ENCODE peak calls at places on chromosome 11, in six cellular contexts. One of them, this sample, is unnamed.

GRCh38 chr11:66113132-66113856 is 43.2 kb downstream of the PACS1 start:
- DNase-seq in HepG2: peak; percentile 53
- DNase-seq in GM12892: no peak
- DNase-seq in H1: no peak
- DNase-seq in K562: no peak
- DNase-seq in SK-N-SH: no peak
- DNase-seq in this sample: no peak

GRCh38 chr11:123407996-123408597 is 22.0 kb upstream of the GRAMD1B start:
- DNase-seq in HepG2: no peak
- DNase-seq in H1: no peak
- DNase-seq in K562: no peak
- DNase-seq in SK-N-SH: no peak
- DNase-seq in GM12892: no peak
- DNase-seq in this sample: no peak

GRCh38 chr11:55172734-55173415 is 89.1 kb upstream of the TRIM48 start:
- DNase-seq in HepG2: no peak
- DNase-seq in GM12892: no peak
- DNase-seq in H1: no peak
- DNase-seq in SK-N-SH: no peak
- DNase-seq in K562: no peak
- DNase-seq in this sample: no peak

GRCh38 chr11:2419638-2420501 is 19.3 kb downstream of the TSSC4 start:
- DNase-seq in HepG2: peak; percentile 66
- DNase-seq in SK-N-SH: peak; percentile 89
- DNase-seq in H1: peak; percentile 84
- DNase-seq in GM12892: peak; percentile 85
- DNase-seq in K562: peak; percentile 84
- DNase-seq in this sample: peak; percentile 87

GRCh38 chr11:95082576-95083001 is 7.1 kb upstream of the ENDOD1 start:
- DNase-seq in K562: no peak
- DNase-seq in SK-N-SH: no peak
- DNase-seq in H1: no peak
- DNase-seq in HepG2: no peak
- DNase-seq in GM12892: no peak
- DNase-seq in this sample: no peak

GRCh38 chr11:10498426-10499250 is 42.3 kb downstream of the RNF141 start:
- DNase-seq in K562: no peak
- DNase-seq in H1: peak; percentile 45
- DNase-seq in SK-N-SH: no peak
- DNase-seq in GM12892: no peak
- DNase-seq in HepG2: no peak
- DNase-seq in this sample: no peak

GRCh38 chr11:63769719-63770443 is 1.3 kb upstream of the ZFTA start:
- DNase-seq in SK-N-SH: no peak
- DNase-seq in K562: no peak
- DNase-seq in H1: peak; percentile 67
- DNase-seq in GM12892: no peak
- DNase-seq in HepG2: no peak
- DNase-seq in this sample: no peak

GRCh38 chr11:93089474-93090102 is 108.2 kb downstream of the SLC36A4 start:
- DNase-seq in HepG2: peak; percentile 17
- DNase-seq in SK-N-SH: no peak
- DNase-seq in K562: peak; percentile 8
- DNase-seq in GM12892: no peak
- DNase-seq in H1: no peak
- DNase-seq in this sample: no peak

GRCh38 chr11:4808476-4808875 is 4.3 kb upstream of the OR52R1 start:
- DNase-seq in HepG2: no peak
- DNase-seq in SK-N-SH: no peak
- DNase-seq in H1: no peak
- DNase-seq in GM12892: no peak
- DNase-seq in K562: no peak
- DNase-seq in this sample: no peak

GRCh38 chr11:1150769-1151365 is 6.9 kb upstream of the MUC5AC start:
- DNase-seq in K562: no peak
- DNase-seq in H1: no peak
- DNase-seq in HepG2: no peak
- DNase-seq in SK-N-SH: no peak
- DNase-seq in GM12892: no peak
- DNase-seq in this sample: no peak

GRCh38 chr11:73218106-73218829 is at the start of gene P2RY2:
- DNase-seq in GM12892: no peak
- DNase-seq in K562: no peak
- DNase-seq in H1: peak; percentile 91
- DNase-seq in HepG2: peak; percentile 53
- DNase-seq in SK-N-SH: peak; percentile 86
- DNase-seq in this sample: peak; percentile 54

GRCh38 chr11:10409207-10409661 is 45.8 kb upstream of the AMPD3 start:
- DNase-seq in H1: no peak
- DNase-seq in K562: no peak
- DNase-seq in HepG2: peak; percentile 8
- DNase-seq in GM12892: no peak
- DNase-seq in SK-N-SH: no peak
- DNase-seq in this sample: no peak

GRCh38 chr11:46657186-46657585 is 39.8 kb downstream of the ATG13 start:
- DNase-seq in GM12892: no peak
- DNase-seq in SK-N-SH: no peak
- DNase-seq in H1: no peak
- DNase-seq in K562: no peak
- DNase-seq in HepG2: no peak
- DNase-seq in this sample: no peak

GRCh38 chr11:30914143-30914762 is 328.1 kb upstream of the MPPED2 start:
- DNase-seq in HepG2: peak; percentile 16
- DNase-seq in SK-N-SH: peak; percentile 62
- DNase-seq in K562: peak; percentile 6
- DNase-seq in GM12892: peak; percentile 1
- DNase-seq in H1: peak; percentile 69
- DNase-seq in this sample: no peak

GRCh38 chr11:113778111-113778910 is 1.3 kb upstream of the CLDN25 start:
- DNase-seq in H1: no peak
- DNase-seq in HepG2: peak; percentile 40
- DNase-seq in SK-N-SH: peak; percentile 58
- DNase-seq in GM12892: no peak
- DNase-seq in K562: no peak
- DNase-seq in this sample: no peak

GRCh38 chr11:72641900-72642814 is 32.1 kb downstream of the PDE2A start:
- DNase-seq in HepG2: no peak
- DNase-seq in SK-N-SH: peak; percentile 91
- DNase-seq in GM12892: no peak
- DNase-seq in K562: peak; percentile 87
- DNase-seq in H1: peak; percentile 76
- DNase-seq in this sample: peak; percentile 49

GRCh38 chr11:66011239-66011784 is 496 bp upstream of the CST6 start:
- DNase-seq in HepG2: no peak
- DNase-seq in SK-N-SH: no peak
- DNase-seq in GM12892: no peak
- DNase-seq in H1: no peak
- DNase-seq in K562: no peak
- DNase-seq in this sample: no peak

GRCh38 chr11:32034149-32034548 is 56.7 kb upstream of the RCN1 start:
- DNase-seq in H1: no peak
- DNase-seq in K562: no peak
- DNase-seq in GM12892: no peak
- DNase-seq in HepG2: no peak
- DNase-seq in SK-N-SH: no peak
- DNase-seq in this sample: no peak
- TF ChIP-seq TAF1 in H1: no peak
- TF ChIP-seq TAF1 in K562: no peak
- TF ChIP-seq TAF1 in GM12892: no peak
- TF ChIP-seq TAF1 in HepG2: no peak
- TF ChIP-seq TAF1 in SK-N-SH: no peak
- TF ChIP-seq TAF1 in this sample: no peak

DNA sequence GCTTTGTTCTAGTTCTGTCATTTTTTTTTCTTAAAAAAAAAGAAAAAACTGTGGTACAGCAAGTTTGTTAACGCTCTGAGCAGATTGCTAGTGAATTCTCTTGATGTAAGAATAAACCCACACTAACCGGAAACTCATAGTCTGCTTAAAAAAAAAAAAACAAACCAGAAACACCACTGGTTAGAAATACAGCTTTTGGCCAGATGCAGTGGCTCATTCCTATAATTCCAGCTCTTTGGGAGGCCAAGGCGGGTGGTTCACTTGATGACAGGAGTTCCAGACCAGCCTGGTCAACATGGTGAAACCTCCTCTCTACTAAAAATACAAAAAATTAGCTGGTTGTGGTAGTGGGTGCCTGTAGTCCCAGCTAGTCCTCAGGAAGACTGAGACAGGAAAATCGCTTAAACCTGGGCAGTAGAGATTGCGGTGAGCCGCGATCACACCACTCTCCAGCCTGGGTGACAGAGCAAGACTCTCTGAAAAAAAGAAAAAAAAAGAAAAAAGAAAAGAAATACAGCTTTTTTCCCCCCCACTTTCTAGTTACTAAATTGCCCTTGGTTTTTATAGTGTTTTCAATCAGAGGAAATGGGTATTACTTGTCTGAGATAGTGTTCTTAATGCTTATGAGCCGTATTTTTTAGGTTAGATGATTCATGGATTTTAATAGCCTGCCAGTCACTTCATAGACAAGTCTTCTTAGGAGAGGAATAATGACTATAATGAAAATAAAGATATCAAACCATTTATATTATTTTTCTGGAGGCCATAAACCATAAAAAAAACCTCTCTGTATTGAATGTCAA is 222.8 kb downstream of the DDX10 start:
- DNase-seq in HepG2: no peak
- DNase-seq in H1: no peak
- DNase-seq in SK-N-SH: no peak
- DNase-seq in GM12892: no peak
- DNase-seq in K562: no peak
- DNase-seq in this sample: no peak
- TF ChIP-seq TAF1 in HepG2: no peak
- TF ChIP-seq TAF1 in H1: no peak
- TF ChIP-seq TAF1 in SK-N-SH: no peak
- TF ChIP-seq TAF1 in GM12892: no peak
- TF ChIP-seq TAF1 in K562: no peak
- TF ChIP-seq TAF1 in this sample: no peak

GRCh38 chr11:69244286-69244685 is 49.7 kb upstream of the MYEOV start:
- DNase-seq in H1: no peak
- DNase-seq in SK-N-SH: no peak
- DNase-seq in HepG2: no peak
- DNase-seq in K562: no peak
- DNase-seq in GM12892: no peak
- DNase-seq in this sample: no peak

GRCh38 chr11:69242583-69242940 is 51.4 kb upstream of the MYEOV start:
- DNase-seq in H1: no peak
- DNase-seq in HepG2: no peak
- DNase-seq in K562: no peak
- DNase-seq in SK-N-SH: no peak
- DNase-seq in GM12892: no peak
- DNase-seq in this sample: no peak

GRCh38 chr11:69245041-69245440 is 48.9 kb upstream of the MYEOV start:
- DNase-seq in HepG2: no peak
- DNase-seq in H1: no peak
- DNase-seq in GM12892: no peak
- DNase-seq in SK-N-SH: no peak
- DNase-seq in K562: no peak
- DNase-seq in this sample: no peak

GRCh38 chr11:69243496-69244200 is 50.3 kb upstream of the MYEOV start:
- DNase-seq in K562: no peak
- DNase-seq in SK-N-SH: no peak
- DNase-seq in HepG2: no peak
- DNase-seq in GM12892: no peak
- DNase-seq in H1: no peak
- DNase-seq in this sample: no peak

GRCh38 chr11:69245491-69246345 is 48.2 kb upstream of the MYEOV start:
- DNase-seq in HepG2: no peak
- DNase-seq in GM12892: no peak
- DNase-seq in K562: no peak
- DNase-seq in H1: no peak
- DNase-seq in SK-N-SH: no peak
- DNase-seq in this sample: no peak
- TF ChIP-seq TAF1 in HepG2: no peak
- TF ChIP-seq TAF1 in GM12892: no peak
- TF ChIP-seq TAF1 in K562: no peak
- TF ChIP-seq TAF1 in H1: no peak
- TF ChIP-seq TAF1 in SK-N-SH: no peak
- TF ChIP-seq TAF1 in this sample: no peak

DNA sequence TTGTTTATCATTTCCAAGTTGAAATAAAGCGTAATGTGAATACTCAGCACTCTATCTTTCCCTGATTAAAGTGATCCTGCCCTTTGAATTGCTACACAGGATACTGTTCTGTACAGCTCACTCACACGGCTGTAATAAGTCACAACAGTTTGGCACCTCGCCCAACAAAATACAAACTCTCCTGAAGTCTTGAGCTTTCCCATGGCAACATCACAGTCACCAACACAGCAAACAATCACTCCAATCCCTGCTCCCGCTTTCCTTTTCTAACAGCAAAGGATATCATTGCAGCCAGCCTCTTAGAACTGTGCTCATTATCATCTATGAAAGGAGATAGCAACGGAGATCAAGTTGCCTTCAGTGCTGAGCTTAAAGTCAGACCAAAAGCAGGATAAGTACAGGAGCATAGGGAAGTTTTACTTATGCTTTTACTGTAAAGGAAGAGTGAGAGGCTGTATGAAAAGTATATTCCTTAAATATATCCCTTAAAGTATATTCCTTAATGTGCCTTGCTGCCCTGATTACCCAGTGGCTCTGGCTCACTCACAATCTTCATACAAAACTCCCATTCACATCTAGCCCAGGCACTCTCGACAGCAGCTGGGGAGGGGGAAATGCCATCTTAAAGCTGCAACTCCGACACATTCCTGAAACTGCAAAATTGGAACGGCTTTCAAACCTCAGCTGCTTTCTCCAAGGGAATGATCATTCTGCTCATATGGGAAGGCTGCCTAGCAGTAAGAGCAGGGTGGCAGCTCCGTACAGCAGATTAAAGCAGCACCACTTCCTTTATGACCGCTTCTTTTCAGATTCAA is 35.9 kb downstream of the MAML2 start:
- DNase-seq in K562: peak; percentile 25
- DNase-seq in SK-N-SH: peak; percentile 30
- DNase-seq in GM12892: no peak
- DNase-seq in H1: no peak
- DNase-seq in HepG2: peak; percentile 81
- DNase-seq in this sample: no peak
- TF ChIP-seq TAF1 in K562: no peak
- TF ChIP-seq TAF1 in SK-N-SH: no peak
- TF ChIP-seq TAF1 in GM12892: no peak
- TF ChIP-seq TAF1 in H1: no peak
- TF ChIP-seq TAF1 in HepG2: no peak
- TF ChIP-seq TAF1 in this sample: no peak